ENCODE peak calls at places on chromosomes 6 and 20, in four cellular contexts. N is HL-60, U is K562, K is GM12878. Z is an unnamed sample.

GRCh38 chr6:139533573-139534471 is 159.4 kb upstream of the CITED2 start:
- DNase-seq in N (peak; percentile 37), K (no peak), U (peak; percentile 83), Z (no peak)

GRCh38 chr6:142155895-142156757 is 9.1 kb downstream of the VTA1 start:
- DNase-seq in U (peak; percentile 35), K (no peak), N (no peak), Z (no peak)

GRCh38 chr6:6390849-6391602 is 70.6 kb upstream of the F13A1 start:
- DNase-seq in N (no peak), U (no peak), K (peak; percentile 78), Z (no peak)

GRCh38 chr6:136037246-136037884 is 185.9 kb downstream of the PDE7B start:
- DNase-seq in N (no peak), U (no peak), K (no peak), Z (no peak)

GRCh38 chr6:21539621-21540100 is 53.9 kb upstream of the SOX4 start:
- DNase-seq in K (no peak), N (no peak), U (no peak), Z (no peak)

GRCh38 chr20:50335866-50336265 is 145.2 kb downstream of the CEBPB start:
- DNase-seq in N (no peak), K (no peak), U (no peak), Z (no peak)

GRCh38 chr6:115947964-115948541 is 112.6 kb downstream of the FRK start:
- DNase-seq in K (no peak), U (no peak), N (no peak), Z (no peak)

GRCh38 chr6:132650413-132650812 is 8.6 kb downstream of the TAAR1 start:
- DNase-seq in U (no peak), K (no peak), N (no peak), Z (no peak)

GRCh38 chr6:118317581-118318563 is 230.2 kb upstream of the PLN start:
- DNase-seq in U (no peak), K (no peak), N (no peak), Z (no peak)

GRCh38 chr6:170062209-170062903 is 228.5 kb downstream of the DLL1 start:
- DNase-seq in N (no peak), K (no peak), U (no peak), Z (no peak)

GRCh38 chr6:40753048-40753447 is 165.9 kb upstream of the LRFN2 start:
- DNase-seq in U (no peak), N (no peak), K (no peak), Z (no peak)

GRCh38 chr6:146865756-146866266 is 267.0 kb downstream of the ADGB start:
- DNase-seq in N (no peak), U (no peak), K (no peak), Z (no peak)

GRCh38 chr6:73969982-73970960 is 274.3 kb downstream of the CD109 start:
- DNase-seq in N (peak; percentile 21), U (peak; percentile 19), K (no peak), Z (no peak)

GRCh38 chr6:135883045-135883444 is 31.5 kb downstream of the PDE7B start:
- DNase-seq in K (no peak), U (no peak), N (no peak), Z (no peak)

GRCh38 chr20:17024513-17025105 is 202.2 kb upstream of the PCSK2 start:
- DNase-seq in K (no peak), U (no peak), N (no peak), Z (no peak)

GRCh38 chr20:3712279-3712873 is at the start of gene SIGLEC1:
- DNase-seq in K (no peak), U (no peak), N (peak; percentile 94), Z (no peak)

GRCh38 chr6:159467473-159468041 is 225.5 kb downstream of the SOD2 start:
- DNase-seq in U (no peak), N (no peak), K (peak; percentile 15), Z (peak; percentile 22)

GRCh38 chr20:11544029-11544678 is 373.5 kb upstream of the BTBD3 start:
- DNase-seq in K (peak; percentile 40), U (no peak), N (peak; percentile 67), Z (peak; percentile 21)

GRCh38 chr6:48101277-48101676 is 9.7 kb downstream of the PTCHD4 start:
- DNase-seq in K (no peak), U (no peak), N (no peak), Z (no peak)
- TF ChIP-seq SPI1 in K (no peak), U (no peak), N (no peak), Z (peak; percentile 65)

GRCh38 chr6:125041740-125042459 is 79.7 kb downstream of the RNF217 start:
- DNase-seq in K (no peak), U (no peak), N (no peak), Z (no peak)
- TF ChIP-seq SPI1 in K (no peak), U (no peak), N (no peak), Z (no peak)

DNA sequence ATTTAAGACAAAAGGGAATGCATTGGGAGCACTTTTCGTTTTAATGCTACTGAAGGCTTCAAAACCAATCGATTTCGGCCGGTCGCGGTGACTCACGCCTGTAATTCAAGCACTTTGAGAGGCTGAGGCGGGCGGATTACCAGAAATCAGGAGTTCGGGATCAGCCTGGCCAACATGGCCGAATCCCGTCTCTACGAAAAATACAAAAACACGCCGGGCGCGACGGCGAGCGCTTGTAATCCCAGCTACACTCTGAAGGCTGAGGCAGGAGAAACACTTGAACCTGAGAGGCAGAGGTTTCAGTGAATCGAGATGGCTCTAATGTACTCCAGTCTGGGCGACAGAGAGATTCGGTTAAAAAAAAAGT is 58.4 kb downstream of the TRIM38 start:
- DNase-seq in K (no peak), N (peak; percentile 72), U (no peak), Z (no peak)
- TF ChIP-seq SPI1 in K (no peak), N (no peak), U (no peak), Z (no peak)

GRCh38 chr6:167826230-167827061 is at the start of gene AFDN:
- DNase-seq in U (peak; percentile 90), N (no peak), K (no peak), Z (peak; percentile 79)

GRCh38 chr6:167824591-167825041 is 2.1 kb upstream of the AFDN start:
- DNase-seq in N (no peak), K (no peak), U (peak; percentile 66), Z (no peak)

GRCh38 chr6:167825059-167825758 is 1.5 kb upstream of the AFDN start:
- DNase-seq in N (no peak), K (no peak), U (peak; percentile 55), Z (no peak)

GRCh38 chr6:167827062-167827587 is 414 bp downstream of the AFDN start:
- DNase-seq in K (no peak), U (no peak), N (no peak), Z (peak; percentile 49)

DNA sequence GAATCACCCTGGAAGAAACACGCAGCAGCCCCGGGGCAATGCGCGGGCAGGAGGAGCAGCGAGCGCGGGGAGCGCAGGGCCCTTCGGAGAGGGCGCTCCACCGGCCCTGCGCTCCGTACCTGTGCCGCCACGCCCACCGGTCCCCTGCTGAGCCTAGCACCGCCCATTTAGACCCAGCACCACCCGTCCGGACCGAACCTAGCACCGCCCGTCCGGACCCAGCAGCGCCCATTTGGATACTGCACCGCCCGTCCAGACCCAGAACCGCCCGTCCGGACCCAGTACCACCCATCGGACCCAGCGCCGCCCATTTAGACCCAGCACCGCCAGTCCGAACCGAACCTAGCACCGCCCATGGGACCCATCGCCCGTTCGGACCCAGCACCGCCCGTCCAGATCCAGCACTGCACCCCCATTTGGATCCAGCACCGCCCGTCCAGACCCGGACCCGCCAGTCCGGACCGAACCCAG is 917 bp upstream of the AFDN start:
- DNase-seq in U (peak; percentile 86), K (no peak), N (no peak), Z (no peak)
- TF ChIP-seq SPI1 in U (no peak), K (no peak), N (no peak), Z (no peak)